ENCODE peak calls at places on chromosomes 7 and 10, in nine cellular contexts. One of them, this sample, is unnamed.
A peak's percentile ranks its signal among the peaks of the same experiment; 100 is the strongest.

GRCh38 chr7:23335141-23335540 is 36.0 kb downstream of the MALSU1 start:
- DNase-seq in coronary artery: no peak
- DNase-seq in CD4-positive, CD25-positive, alpha-beta regulatory T cell: no peak
- DNase-seq in testis: no peak
- DNase-seq in lower leg skin: no peak
- DNase-seq in K562: no peak
- DNase-seq in WERI-Rb-1: no peak
- DNase-seq in kidney: no peak
- DNase-seq in cardiac muscle cell: no peak
- DNase-seq in this sample: no peak

GRCh38 chr10:100970914-100971811 is 1.9 kb downstream of the SEMA4G start:
- DNase-seq in K562: no peak
- DNase-seq in kidney: peak; percentile 50
- DNase-seq in lower leg skin: no peak
- DNase-seq in CD4-positive, CD25-positive, alpha-beta regulatory T cell: no peak
- DNase-seq in WERI-Rb-1: no peak
- DNase-seq in cardiac muscle cell: no peak
- DNase-seq in coronary artery: peak; percentile 33
- DNase-seq in testis: peak; percentile 7
- DNase-seq in this sample: no peak

GRCh38 chr10:22690614-22691431 is 23.6 kb downstream of the PIP4K2A start:
- DNase-seq in WERI-Rb-1: no peak
- DNase-seq in CD4-positive, CD25-positive, alpha-beta regulatory T cell: no peak
- DNase-seq in cardiac muscle cell: no peak
- DNase-seq in K562: no peak
- DNase-seq in coronary artery: no peak
- DNase-seq in lower leg skin: no peak
- DNase-seq in kidney: no peak
- DNase-seq in testis: no peak
- DNase-seq in this sample: no peak

GRCh38 chr7:128422856-128423255 is 13.1 kb upstream of the IMPDH1 start:
- DNase-seq in coronary artery: no peak
- DNase-seq in WERI-Rb-1: no peak
- DNase-seq in K562: no peak
- DNase-seq in lower leg skin: no peak
- DNase-seq in testis: no peak
- DNase-seq in kidney: no peak
- DNase-seq in cardiac muscle cell: no peak
- DNase-seq in CD4-positive, CD25-positive, alpha-beta regulatory T cell: no peak
- DNase-seq in this sample: no peak

GRCh38 chr7:27165089-27165654 is at the start of gene HOXA9:
- DNase-seq in cardiac muscle cell: no peak
- DNase-seq in kidney: peak; percentile 96
- DNase-seq in WERI-Rb-1: no peak
- DNase-seq in CD4-positive, CD25-positive, alpha-beta regulatory T cell: peak; percentile 36
- DNase-seq in testis: peak; percentile 67
- DNase-seq in coronary artery: no peak
- DNase-seq in K562: no peak
- DNase-seq in lower leg skin: peak; percentile 98
- DNase-seq in this sample: no peak

GRCh38 chr7:129434846-129435318 is 650 bp downstream of the STRIP2 start:
- DNase-seq in K562: peak; percentile 65
- DNase-seq in coronary artery: no peak
- DNase-seq in WERI-Rb-1: peak; percentile 24
- DNase-seq in cardiac muscle cell: peak; percentile 54
- DNase-seq in testis: peak; percentile 21
- DNase-seq in CD4-positive, CD25-positive, alpha-beta regulatory T cell: no peak
- DNase-seq in kidney: peak; percentile 73
- DNase-seq in lower leg skin: no peak
- DNase-seq in this sample: no peak

GRCh38 chr7:101936612-101937231 is 119.3 kb downstream of the CUX1 start:
- DNase-seq in testis: peak; percentile 28
- DNase-seq in K562: no peak
- DNase-seq in cardiac muscle cell: no peak
- DNase-seq in kidney: no peak
- DNase-seq in lower leg skin: no peak
- DNase-seq in WERI-Rb-1: no peak
- DNase-seq in coronary artery: no peak
- DNase-seq in CD4-positive, CD25-positive, alpha-beta regulatory T cell: no peak
- DNase-seq in this sample: no peak

GRCh38 chr7:127080576-127080975 is 172.2 kb downstream of the GRM8 start:
- DNase-seq in lower leg skin: no peak
- DNase-seq in testis: no peak
- DNase-seq in coronary artery: no peak
- DNase-seq in WERI-Rb-1: no peak
- DNase-seq in cardiac muscle cell: no peak
- DNase-seq in K562: no peak
- DNase-seq in CD4-positive, CD25-positive, alpha-beta regulatory T cell: no peak
- DNase-seq in kidney: no peak
- DNase-seq in this sample: no peak

GRCh38 chr10:112269266-112269665 is 13.9 kb upstream of the TECTB start:
- DNase-seq in coronary artery: no peak
- DNase-seq in CD4-positive, CD25-positive, alpha-beta regulatory T cell: no peak
- DNase-seq in testis: no peak
- DNase-seq in kidney: no peak
- DNase-seq in cardiac muscle cell: no peak
- DNase-seq in K562: no peak
- DNase-seq in WERI-Rb-1: no peak
- DNase-seq in lower leg skin: no peak
- DNase-seq in this sample: no peak

GRCh38 chr7:29807179-29807841 is 1.0 kb downstream of the WIPF3 start:
- DNase-seq in K562: no peak
- DNase-seq in cardiac muscle cell: peak; percentile 44
- DNase-seq in coronary artery: peak; percentile 74
- DNase-seq in CD4-positive, CD25-positive, alpha-beta regulatory T cell: no peak
- DNase-seq in kidney: peak; percentile 81
- DNase-seq in WERI-Rb-1: no peak
- DNase-seq in lower leg skin: no peak
- DNase-seq in testis: peak; percentile 86
- DNase-seq in this sample: no peak
- H3K4me3 ChIP-seq in K562: peak overlapping the region; percentile 52
- H3K4me3 ChIP-seq in cardiac muscle cell: peak overlapping the region; percentile 66
- H3K4me3 ChIP-seq in coronary artery: peak overlapping the region; percentile 76
- H3K4me3 ChIP-seq in CD4-positive, CD25-positive, alpha-beta regulatory T cell: no peak overlapping the region
- H3K4me3 ChIP-seq in kidney: peak overlapping the region; percentile 57
- H3K4me3 ChIP-seq in WERI-Rb-1: peak overlapping the region; percentile 45
- H3K4me3 ChIP-seq in lower leg skin: no peak overlapping the region
- H3K4me3 ChIP-seq in testis: peak overlapping the region; percentile 83
- H3K4me3 ChIP-seq in this sample: no peak overlapping the region

GRCh38 chr7:1087462-1087809 is 477 bp upstream of the GPER1 start:
- DNase-seq in kidney: no peak
- DNase-seq in coronary artery: no peak
- DNase-seq in CD4-positive, CD25-positive, alpha-beta regulatory T cell: no peak
- DNase-seq in WERI-Rb-1: no peak
- DNase-seq in K562: no peak
- DNase-seq in cardiac muscle cell: no peak
- DNase-seq in testis: no peak
- DNase-seq in lower leg skin: no peak
- DNase-seq in this sample: no peak

GRCh38 chr7:1085266-1085665 is 2.6 kb upstream of the GPER1 start:
- DNase-seq in K562: no peak
- DNase-seq in lower leg skin: no peak
- DNase-seq in WERI-Rb-1: no peak
- DNase-seq in coronary artery: no peak
- DNase-seq in kidney: no peak
- DNase-seq in CD4-positive, CD25-positive, alpha-beta regulatory T cell: no peak
- DNase-seq in testis: no peak
- DNase-seq in cardiac muscle cell: no peak
- DNase-seq in this sample: no peak

GRCh38 chr7:1087952-1088920 is at the start of gene GPER1:
- DNase-seq in K562: no peak
- DNase-seq in CD4-positive, CD25-positive, alpha-beta regulatory T cell: no peak
- DNase-seq in cardiac muscle cell: peak; percentile 75
- DNase-seq in lower leg skin: peak; percentile 92
- DNase-seq in testis: peak; percentile 34
- DNase-seq in kidney: peak; percentile 80
- DNase-seq in WERI-Rb-1: no peak
- DNase-seq in coronary artery: peak; percentile 84
- DNase-seq in this sample: no peak

GRCh38 chr7:1085910-1086421 is 1.9 kb upstream of the GPER1 start:
- DNase-seq in kidney: peak; percentile 74
- DNase-seq in lower leg skin: no peak
- DNase-seq in CD4-positive, CD25-positive, alpha-beta regulatory T cell: no peak
- DNase-seq in cardiac muscle cell: no peak
- DNase-seq in K562: no peak
- DNase-seq in coronary artery: peak; percentile 77
- DNase-seq in testis: no peak
- DNase-seq in WERI-Rb-1: no peak
- DNase-seq in this sample: no peak

GRCh38 chr7:1086588-1087461 is 1.1 kb upstream of the GPER1 start:
- DNase-seq in WERI-Rb-1: peak; percentile 72
- DNase-seq in kidney: peak; percentile 87
- DNase-seq in K562: peak; percentile 90
- DNase-seq in coronary artery: peak; percentile 79
- DNase-seq in testis: peak; percentile 78
- DNase-seq in cardiac muscle cell: peak; percentile 71
- DNase-seq in lower leg skin: peak; percentile 95
- DNase-seq in CD4-positive, CD25-positive, alpha-beta regulatory T cell: peak; percentile 65
- DNase-seq in this sample: peak; percentile 31
- H3K4me3 ChIP-seq in WERI-Rb-1: no peak overlapping the region
- H3K4me3 ChIP-seq in kidney: peak overlapping the region; percentile 9
- H3K4me3 ChIP-seq in K562: peak overlapping the region; percentile 33
- H3K4me3 ChIP-seq in coronary artery: peak overlapping the region; percentile 68
- H3K4me3 ChIP-seq in testis: peak overlapping the region; percentile 40
- H3K4me3 ChIP-seq in cardiac muscle cell: peak overlapping the region; percentile 7
- H3K4me3 ChIP-seq in lower leg skin: no peak overlapping the region
- H3K4me3 ChIP-seq in CD4-positive, CD25-positive, alpha-beta regulatory T cell: no peak overlapping the region
- H3K4me3 ChIP-seq in this sample: peak overlapping the region; percentile 47

GRCh38 chr10:71314028-71314693 is 4.9 kb upstream of the SLC29A3 start:
- DNase-seq in testis: peak; percentile 75
- DNase-seq in coronary artery: no peak
- DNase-seq in cardiac muscle cell: peak; percentile 71
- DNase-seq in K562: peak; percentile 91
- DNase-seq in WERI-Rb-1: peak; percentile 54
- DNase-seq in lower leg skin: no peak
- DNase-seq in CD4-positive, CD25-positive, alpha-beta regulatory T cell: peak; percentile 46
- DNase-seq in kidney: peak; percentile 74
- DNase-seq in this sample: peak; percentile 52
- H3K4me3 ChIP-seq in testis: no peak overlapping the region
- H3K4me3 ChIP-seq in coronary artery: peak overlapping the region; percentile 21
- H3K4me3 ChIP-seq in cardiac muscle cell: peak overlapping the region; percentile 7
- H3K4me3 ChIP-seq in K562: no peak overlapping the region
- H3K4me3 ChIP-seq in WERI-Rb-1: no peak overlapping the region
- H3K4me3 ChIP-seq in lower leg skin: no peak overlapping the region
- H3K4me3 ChIP-seq in CD4-positive, CD25-positive, alpha-beta regulatory T cell: no peak overlapping the region
- H3K4me3 ChIP-seq in kidney: no peak overlapping the region
- H3K4me3 ChIP-seq in this sample: peak overlapping the region; percentile 35

DNA sequence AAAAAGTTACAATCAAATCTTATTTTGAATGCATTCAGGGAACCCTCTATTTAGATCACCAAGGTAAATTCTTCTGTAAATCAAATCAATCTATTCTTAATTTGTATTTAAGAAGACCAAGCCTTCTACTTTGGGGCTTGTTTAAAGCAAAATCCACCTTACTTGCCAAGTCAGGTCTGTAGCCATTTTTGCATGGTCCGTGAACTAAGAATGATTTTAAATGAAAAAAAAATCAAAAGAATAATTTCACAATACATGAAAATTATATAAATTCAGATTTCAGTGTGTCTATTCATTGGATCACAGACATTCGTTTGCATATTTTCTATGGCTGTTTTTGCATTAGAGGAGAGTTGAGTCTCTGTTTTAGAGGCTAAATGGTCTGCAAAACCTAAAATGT is 59.4 kb downstream of the SYPL1 start:
- DNase-seq in kidney: no peak
- DNase-seq in lower leg skin: no peak
- DNase-seq in cardiac muscle cell: no peak
- DNase-seq in coronary artery: no peak
- DNase-seq in testis: no peak
- DNase-seq in K562: no peak
- DNase-seq in CD4-positive, CD25-positive, alpha-beta regulatory T cell: no peak
- DNase-seq in WERI-Rb-1: no peak
- DNase-seq in this sample: no peak
- H3K4me3 ChIP-seq in kidney: no peak overlapping the region
- H3K4me3 ChIP-seq in lower leg skin: no peak overlapping the region
- H3K4me3 ChIP-seq in cardiac muscle cell: no peak overlapping the region
- H3K4me3 ChIP-seq in coronary artery: no peak overlapping the region
- H3K4me3 ChIP-seq in testis: no peak overlapping the region
- H3K4me3 ChIP-seq in K562: no peak overlapping the region
- H3K4me3 ChIP-seq in CD4-positive, CD25-positive, alpha-beta regulatory T cell: no peak overlapping the region
- H3K4me3 ChIP-seq in WERI-Rb-1: no peak overlapping the region
- H3K4me3 ChIP-seq in this sample: no peak overlapping the region

This sample was measured in Jurkat, Clone E6-1.